ENCODE peak calls at places on chromosomes 6 and 20, in four cellular contexts. V is right lobe of liver; A is activated gamma-delta T cell treated with Interleukin-2 at 50 U/mL for 16 hours; D is activated T-cell treated with anti-CD3 and anti-CD28 coated beads, Interleukin-2, amount 50 U/mL, for 72 hours. S is an unnamed sample.
A peak's percentile ranks its signal among the peaks of the same experiment; 100 is the strongest.

GRCh38 chr6:155085582-155086253 is 90.6 kb downstream of the TIAM2 start:
- DNase-seq in V (no peak), A (no peak), D (no peak), S (peak; percentile 8)

GRCh38 chr6:104381907-104382306 is 477.8 kb downstream of the HACE1 start:
- DNase-seq in V (no peak), A (no peak), D (no peak), S (no peak)

GRCh38 chr6:32085759-32086458 is 23.2 kb downstream of the TNXB start:
- DNase-seq in V (no peak), A (no peak), D (no peak), S (no peak)

GRCh38 chr20:63611646-63612045 is 15.3 kb downstream of the GMEB2 start:
- DNase-seq in V (no peak), A (no peak), D (no peak), S (no peak)

GRCh38 chr6:146997062-146997461 is 207.2 kb upstream of the STXBP5 start:
- DNase-seq in V (no peak), A (no peak), D (no peak), S (peak; percentile 28)

GRCh38 chr6:62391358-62391757 is 105.3 kb upstream of the KHDRBS2 start:
- DNase-seq in V (no peak), A (no peak), D (no peak), S (no peak)

GRCh38 chr6:100466410-100467143 is 1.9 kb upstream of the SIM1 start:
- DNase-seq in V (no peak), A (no peak), D (no peak), S (no peak)

GRCh38 chr20:33251496-33251895 is 15.7 kb downstream of the BPIFA1 start:
- DNase-seq in V (no peak), A (no peak), D (no peak), S (no peak)

GRCh38 chr20:33611106-33611505 is 51.0 kb upstream of the C20orf144 start:
- DNase-seq in V (no peak), A (no peak), D (no peak), S (no peak)

S was measured in RKO.